ENCODE peak calls at places on chromosome 16, in eight cellular contexts. Z, T, E, J, C, K, M and F are unnamed samples.

GRCh38 chr16:52747196-52747595 is 200.3 kb upstream of the TOX3 start:
- DNase-seq in Z (no peak), T (no peak), E (no peak), J (no peak), C (no peak), K (no peak), M (no peak), F (no peak)

GRCh38 chr16:78984887-78985464 is 615.6 kb downstream of the MAF start:
- DNase-seq in Z (no peak), T (no peak), E (no peak), J (no peak), C (no peak), K (no peak), M (no peak), F (no peak)

GRCh38 chr16:15639061-15639568 is 3.8 kb downstream of the MARF1 start:
- DNase-seq in Z (no peak), T (peak; percentile 67), E (no peak), J (peak; percentile 19), C (no peak), K (no peak), M (no peak), F (no peak)

GRCh38 chr16:46883353-46883689 is 841 bp upstream of the GPT2 start:
- DNase-seq in Z (no peak), T (no peak), E (no peak), J (no peak), C (no peak), K (no peak), M (no peak), F (no peak)

GRCh38 chr16:67528222-67528869 is at the start of gene RIPOR1:
- DNase-seq in Z (no peak), T (peak; percentile 83), E (peak; percentile 67), J (peak; percentile 44), C (no peak), K (no peak), M (peak; percentile 55), F (no peak)

GRCh38 chr16:67562526-67562917 is at the start of gene CTCF:
- DNase-seq in Z (no peak), T (peak; percentile 94), E (peak; percentile 85), J (peak; percentile 81), C (peak; percentile 81), K (peak; percentile 76), M (peak; percentile 85), F (peak; percentile 82)

GRCh38 chr16:2211923-2212347 is 1.3 kb upstream of the BRICD5 start:
- DNase-seq in Z (no peak), T (no peak), E (no peak), J (no peak), C (no peak), K (no peak), M (no peak), F (no peak)

GRCh38 chr16:48384305-48384981 is 770 bp downstream of the SIAH1 start:
- DNase-seq in Z (peak; percentile 42), T (peak; percentile 78), E (peak; percentile 79), J (peak; percentile 7), C (peak; percentile 40), K (peak; percentile 52), M (peak; percentile 38), F (peak; percentile 74)

GRCh38 chr16:78288915-78289314 is 189.5 kb downstream of the WWOX start:
- DNase-seq in Z (no peak), T (no peak), E (peak; percentile 15), J (no peak), C (no peak), K (no peak), M (no peak), F (no peak)

GRCh38 chr16:1976951-1977874 is 4.1 kb downstream of the NOXO1 start:
- DNase-seq in Z (no peak), T (no peak), E (no peak), J (no peak), C (no peak), K (no peak), M (no peak), F (no peak)

GRCh38 chr16:48526058-48526957 is 83.7 kb downstream of the N4BP1 start:
- DNase-seq in Z (no peak), T (peak; percentile 73), E (no peak), J (no peak), C (no peak), K (no peak), M (peak; percentile 51), F (no peak)

GRCh38 chr16:73176577-73177013 is 128.7 kb upstream of the ZFHX3 start:
- DNase-seq in Z (peak; percentile 45), T (no peak), E (no peak), J (no peak), C (peak; percentile 94), K (no peak), M (no peak), F (no peak)

GRCh38 chr16:89001117-89002027 is 24.4 kb upstream of the CBFA2T3 start:
- DNase-seq in Z (no peak), T (no peak), E (no peak), J (no peak), C (no peak), K (no peak), M (no peak), F (no peak)

GRCh38 chr16:35497399-35497798 is 2038.0 kb downstream of the TP53TG3F start:
- DNase-seq in Z (no peak), T (no peak), E (no peak), J (no peak), C (no peak), K (no peak), M (peak; percentile 17), F (no peak)

GRCh38 chr16:86494039-86494564 is 16.2 kb upstream of the FOXF1 start:
- DNase-seq in Z (no peak), T (no peak), E (no peak), J (no peak), C (no peak), K (no peak), M (no peak), F (no peak)

GRCh38 chr16:73951541-73951940 is 345.1 kb upstream of the PSMD7 start:
- DNase-seq in Z (no peak), T (no peak), E (no peak), J (no peak), C (peak; percentile 17), K (peak; percentile 26), M (no peak), F (no peak)

GRCh38 chr16:53829186-53829747 is 125.3 kb downstream of the FTO start:
- DNase-seq in Z (no peak), T (no peak), E (no peak), J (no peak), C (peak; percentile 71), K (no peak), M (no peak), F (no peak)

GRCh38 chr16:85673529-85674417 is 15.0 kb downstream of the GINS2 start:
- DNase-seq in Z (no peak), T (no peak), E (no peak), J (no peak), C (peak; percentile 75), K (no peak), M (no peak), F (no peak)

GRCh38 chr16:57700801-57701551 is 6.4 kb downstream of the DRC7 start:
- DNase-seq in Z (no peak), T (no peak), E (no peak), J (no peak), C (no peak), K (no peak), M (no peak), F (no peak)

GRCh38 chr16:58492735-58493134 is 7.2 kb upstream of the NDRG4 start:
- DNase-seq in Z (no peak), T (no peak), E (no peak), J (no peak), C (no peak), K (no peak), M (no peak), F (no peak)

GRCh38 chr16:75486014-75486404 is 9.2 kb downstream of the CHST6 start:
- DNase-seq in Z (no peak), T (no peak), E (no peak), J (no peak), C (no peak), K (no peak), M (peak; percentile 40), F (no peak)

GRCh38 chr16:20899503-20900298 is 457 bp downstream of the DCUN1D3 start:
- DNase-seq in Z (no peak), T (no peak), E (peak; percentile 13), J (no peak), C (no peak), K (peak; percentile 43), M (no peak), F (peak; percentile 7)

GRCh38 chr16:57889960-57890751 is 80.8 kb downstream of the CNGB1 start:
- DNase-seq in Z (no peak), T (no peak), E (no peak), J (no peak), C (peak; percentile 28), K (peak; percentile 55), M (no peak), F (no peak)

GRCh38 chr16:84312783-84313382 is 18.2 kb downstream of the WFDC1 start:
- DNase-seq in Z (no peak), T (no peak), E (no peak), J (no peak), C (no peak), K (no peak), M (no peak), F (no peak)

GRCh38 chr16:12113581-12114375 is 137.2 kb downstream of the SNX29 start:
- DNase-seq in Z (no peak), T (no peak), E (no peak), J (no peak), C (no peak), K (no peak), M (no peak), F (no peak)

GRCh38 chr16:82156761-82157654 is 13.0 kb downstream of the MPHOSPH6 start:
- DNase-seq in Z (no peak), T (no peak), E (no peak), J (no peak), C (peak; percentile 13), K (no peak), M (no peak), F (no peak)

GRCh38 chr16:53166099-53166498 is 111.3 kb downstream of the CHD9 start:
- DNase-seq in Z (no peak), T (no peak), E (no peak), J (no peak), C (no peak), K (no peak), M (no peak), F (no peak)

GRCh38 chr16:85608515-85608885 is 4.6 kb upstream of the GSE1 start:
- DNase-seq in Z (no peak), T (no peak), E (no peak), J (no peak), C (no peak), K (no peak), M (no peak), F (no peak)

GRCh38 chr16:805474-805873 is 4.9 kb upstream of the GNG13 start:
- DNase-seq in Z (no peak), T (no peak), E (no peak), J (no peak), C (no peak), K (no peak), M (no peak), F (no peak)

GRCh38 chr16:85151079-85151602 is 38.9 kb upstream of the CIBAR2 start:
- DNase-seq in Z (no peak), T (no peak), E (no peak), J (no peak), C (no peak), K (no peak), M (no peak), F (no peak)

GRCh38 chr16:54177052-54177856 is 109.3 kb downstream of the IRX3 start:
- DNase-seq in Z (no peak), T (no peak), E (no peak), J (no peak), C (no peak), K (no peak), M (no peak), F (no peak)

GRCh38 chr16:87042551-87043272 is 274.5 kb downstream of the C16orf95 start:
- DNase-seq in Z (no peak), T (no peak), E (no peak), J (no peak), C (no peak), K (no peak), M (no peak), F (no peak)

GRCh38 chr16:12208341-12209035 is 232.0 kb downstream of the SNX29 start:
- DNase-seq in Z (no peak), T (no peak), E (no peak), J (no peak), C (no peak), K (no peak), M (no peak), F (no peak)

GRCh38 chr16:55470533-55471371 is 8.2 kb upstream of the MMP2 start:
- DNase-seq in Z (peak; percentile 53), T (no peak), E (no peak), J (no peak), C (no peak), K (no peak), M (no peak), F (no peak)